ENCODE peak calls at places on chromosomes 6 and 20, in seven cellular contexts. H is A549, M is prostate gland, L is sigmoid colon, R is right lobe of liver, Y is AG04450, G is small intestine. W is an unnamed sample.

GRCh38 chr6:155520078-155520477 is 64.4 kb upstream of the NOX3 start:
- DNase-seq in R (no peak), M (no peak), L (no peak), G (no peak), Y (no peak), H (no peak), W (no peak)

GRCh38 chr6:131348572-131348971 is 213.3 kb downstream of the AKAP7 start:
- DNase-seq in M (no peak), H (no peak), Y (no peak), L (no peak), R (no peak), G (no peak), W (no peak)

GRCh38 chr20:50456452-50457324 is 53.5 kb upstream of the PTPN1 start:
- DNase-seq in Y (no peak), L (no peak), R (no peak), H (no peak), M (no peak), G (no peak), W (no peak)

GRCh38 chr20:53813728-53814459 is 220.3 kb upstream of the ZNF217 start:
- DNase-seq in M (no peak), Y (no peak), H (no peak), R (no peak), G (no peak), L (no peak), W (no peak)

GRCh38 chr6:126015869-126016268 is 29.5 kb downstream of the TRMT11 start:
- DNase-seq in Y (no peak), L (no peak), M (no peak), H (peak), R (no peak), G (no peak), W (no peak)

GRCh38 chr6:7311920-7312615 is 931 bp downstream of the SSR1 start:
- DNase-seq in L (no peak), R (no peak), Y (no peak), G (peak), M (no peak), H (peak), W (no peak)

GRCh38 chr6:117512056-117512828 is 29.8 kb downstream of the DCBLD1 start:
- DNase-seq in Y (no peak), M (no peak), L (no peak), H (peak), G (no peak), R (no peak), W (no peak)

GRCh38 chr6:26311012-26311384 is 54.0 kb upstream of the BTN3A2 start:
- DNase-seq in Y (no peak), M (no peak), G (no peak), R (no peak), L (no peak), H (peak), W (no peak)

GRCh38 chr20:54173653-54174451 is at the start of gene CYP24A1:
- DNase-seq in G (peak), R (peak), L (no peak), M (no peak), Y (no peak), H (peak), W (no peak)

GRCh38 chr20:25294459-25295385 is 46.8 kb downstream of the PYGB start:
- DNase-seq in H (peak), M (no peak), L (no peak), Y (no peak), G (peak), R (peak), W (no peak)

GRCh38 chr6:137402143-137402542 is 92.1 kb downstream of the OLIG3 start:
- DNase-seq in L (no peak), G (no peak), Y (no peak), R (no peak), M (no peak), H (no peak), W (no peak)

GRCh38 chr20:58361549-58361948 is 27.5 kb upstream of the VAPB start:
- DNase-seq in R (no peak), L (no peak), H (no peak), Y (no peak), M (no peak), G (no peak), W (no peak)

GRCh38 chr20:12110711-12111110 is 193.0 kb downstream of the BTBD3 start:
- DNase-seq in L (no peak), H (no peak), M (no peak), G (no peak), R (no peak), Y (no peak), W (no peak)

GRCh38 chr20:8331740-8332412 is 199.8 kb downstream of the PLCB1 start:
- DNase-seq in Y (peak), H (no peak), L (no peak), M (no peak), R (peak), G (no peak), W (no peak)

GRCh38 chr20:19976595-19977372 is 40.4 kb upstream of the NAA20 start:
- DNase-seq in Y (no peak), M (peak), R (no peak), H (peak), G (peak), L (peak), W (peak)

GRCh38 chr20:41316602-41317535 is 662 bp downstream of the ZHX3 start:
- DNase-seq in L (peak), Y (peak), H (peak), G (peak), M (peak), R (peak), W (peak)

GRCh38 chr6:41636803-41637178 is 1.5 kb upstream of the MDFI start:
- DNase-seq in M (peak), H (no peak), L (peak), Y (no peak), G (peak), R (peak), W (no peak)
- H3K4me3 ChIP-seq in M (peak), H (peak), L (no peak), Y (no peak), G (peak), R (no peak), W (peak)

GRCh38 chr20:59576216-59576953 is 28.0 kb upstream of the PHACTR3 start:
- DNase-seq in Y (no peak), H (no peak), G (no peak), M (no peak), R (no peak), L (no peak), W (no peak)

GRCh38 chr20:59578602-59579403 is 25.5 kb upstream of the PHACTR3 start:
- DNase-seq in Y (no peak), G (no peak), H (no peak), R (no peak), M (no peak), L (peak), W (no peak)

GRCh38 chr20:59577809-59578601 is 26.3 kb upstream of the PHACTR3 start:
- DNase-seq in H (no peak), M (no peak), Y (no peak), G (no peak), R (no peak), L (peak), W (no peak)

GRCh38 chr20:59575653-59576052 is 28.7 kb upstream of the PHACTR3 start:
- DNase-seq in R (no peak), L (no peak), M (no peak), G (no peak), Y (no peak), H (no peak), W (no peak)

GRCh38 chr20:59577037-59577808 is 27.1 kb upstream of the PHACTR3 start:
- DNase-seq in Y (no peak), H (no peak), L (peak), R (no peak), M (no peak), G (no peak), W (no peak)
- H3K4me3 ChIP-seq in Y (no peak), H (peak), L (no peak), R (no peak), M (no peak), G (no peak), W (no peak)

GRCh38 chr20:10408427-10408826 is 25.6 kb downstream of the MKKS start:
- DNase-seq in M (no peak), Y (no peak), L (no peak), G (no peak), R (no peak), H (no peak), W (no peak)
- H3K4me3 ChIP-seq in M (no peak), Y (no peak), L (no peak), G (no peak), R (no peak), H (no peak), W (no peak)

GRCh38 chr20:46900826-46901225 is 6.2 kb downstream of the EYA2 start:
- DNase-seq in M (no peak), Y (no peak), G (no peak), H (no peak), R (no peak), L (no peak), W (no peak)
- H3K4me3 ChIP-seq in M (peak), Y (no peak), G (no peak), H (no peak), R (no peak), L (no peak), W (no peak)

DNA sequence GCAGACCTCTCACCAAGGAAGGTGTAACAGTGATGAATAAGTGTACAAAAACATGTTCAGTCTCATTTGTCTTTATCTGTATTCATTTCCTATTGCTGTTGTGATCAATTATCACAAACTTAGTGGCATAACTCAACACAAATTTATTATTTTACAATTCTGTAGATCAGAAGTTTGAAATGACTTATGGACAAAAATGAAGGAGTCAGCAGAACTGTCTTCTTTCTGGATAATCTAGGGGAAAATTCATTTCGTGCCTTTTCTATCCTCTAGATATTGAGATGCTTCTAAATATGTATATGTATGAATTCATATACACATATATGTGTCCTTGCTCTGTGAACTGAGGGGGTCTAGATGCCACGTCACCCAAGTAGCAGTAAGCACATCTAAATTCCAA is 663.1 kb upstream of the MARCKS start:
- DNase-seq in R (no peak), G (no peak), Y (no peak), L (no peak), H (no peak), M (no peak), W (no peak)
- H3K4me3 ChIP-seq in R (no peak), G (no peak), Y (no peak), L (no peak), H (no peak), M (no peak), W (no peak)